ENCODE peak calls at places on chromosomes 7 and 10, in five cellular contexts. A, F, K, H and C are unnamed samples.

GRCh38 chr7:47759056-47759706 is 177.3 kb upstream of the TNS3 start:
- DNase-seq in A (no peak), F (peak; percentile 60), K (no peak), H (no peak), C (no peak)

GRCh38 chr7:54299426-54299825 is 242.7 kb upstream of the VSTM2A start:
- DNase-seq in A (no peak), F (no peak), K (no peak), H (no peak), C (no peak)

GRCh38 chr7:43905954-43906326 is 456 bp downstream of the URGCP start:
- DNase-seq in A (peak; percentile 45), F (peak; percentile 35), K (peak; percentile 14), H (peak; percentile 89), C (peak; percentile 59)

GRCh38 chr10:118594392-118595063 is 920 bp downstream of the PRLHR start:
- DNase-seq in A (peak; percentile 17), F (peak; percentile 56), K (no peak), H (peak; percentile 75), C (peak; percentile 93)

GRCh38 chr7:29917583-29917982 is 72.0 kb downstream of the SCRN1 start:
- DNase-seq in A (no peak), F (no peak), K (no peak), H (no peak), C (no peak)

GRCh38 chr10:3666525-3667302 is 118.3 kb downstream of the KLF6 start:
- DNase-seq in A (no peak), F (no peak), K (no peak), H (no peak), C (no peak)

GRCh38 chr7:91239171-91239604 is 25.0 kb upstream of the FZD1 start:
- DNase-seq in A (no peak), F (no peak), K (no peak), H (no peak), C (no peak)

GRCh38 chr10:70592746-70593512 is 9.6 kb downstream of the PRF1 start:
- DNase-seq in A (no peak), F (no peak), K (no peak), H (no peak), C (no peak)

GRCh38 chr7:155122831-155123230 is 52.7 kb downstream of the HTR5A start:
- DNase-seq in A (no peak), F (no peak), K (no peak), H (no peak), C (no peak)

GRCh38 chr7:155459867-155460461 is 2.0 kb downstream of the EN2 start:
- DNase-seq in A (no peak), F (no peak), K (no peak), H (no peak), C (no peak)

GRCh38 chr10:59872892-59873463 is 33.4 kb downstream of the CCDC6 start:
- DNase-seq in A (peak; percentile 46), F (peak; percentile 17), K (peak; percentile 55), H (no peak), C (no peak)

GRCh38 chr10:28812384-28813372 is 135.4 kb downstream of the BAMBI start:
- DNase-seq in A (peak; percentile 50), F (no peak), K (no peak), H (no peak), C (no peak)

GRCh38 chr10:11440250-11441150 is 170.9 kb downstream of the USP6NL start:
- DNase-seq in A (no peak), F (no peak), K (no peak), H (no peak), C (no peak)

GRCh38 chr10:130464426-130464825 is 328.2 kb downstream of the GLRX3 start:
- DNase-seq in A (no peak), F (no peak), K (no peak), H (no peak), C (peak; percentile 16)

GRCh38 chr7:117087639-117088396 is 134.5 kb downstream of the ST7 start:
- DNase-seq in A (peak; percentile 42), F (no peak), K (no peak), H (no peak), C (no peak)

GRCh38 chr7:157233677-157234076 is 95.0 kb downstream of the UBE3C start:
- DNase-seq in A (no peak), F (no peak), K (no peak), H (no peak), C (no peak)

GRCh38 chr7:78864339-78864738 is 589.1 kb downstream of the MAGI2 start:
- DNase-seq in A (no peak), F (no peak), K (no peak), H (no peak), C (no peak)

GRCh38 chr7:78863248-78863647 is 590.2 kb downstream of the MAGI2 start:
- DNase-seq in A (no peak), F (no peak), K (no peak), H (no peak), C (no peak)
- TF ChIP-seq RAD21 in A (no peak), F (no peak), K (no peak), H (no peak), C (no peak)

GRCh38 chr10:132906836-132907235 is 35.5 kb downstream of the CFAP46 start:
- DNase-seq in A (no peak), F (no peak), K (no peak), H (no peak), C (no peak)
- TF ChIP-seq CHD2 in A (no peak), F (no peak), K (no peak), H (no peak), C (no peak)

GRCh38 chr10:133385214-133385613 is 6.2 kb downstream of the PAOX start:
- DNase-seq in A (no peak), F (no peak), K (no peak), H (no peak), C (no peak)
- TF ChIP-seq RAD21 in A (no peak), F (no peak), K (no peak), H (no peak), C (no peak)

GRCh38 chr10:1515121-1515779 is 222.1 kb downstream of the ADARB2 start:
- DNase-seq in A (no peak), F (no peak), K (no peak), H (no peak), C (no peak)
- TF ChIP-seq CHD2 in A (no peak), F (no peak), K (no peak), H (no peak), C (no peak)